ENCODE peak calls at places on chromosomes 2 and 18, in five cellular contexts. L is suprapubic skin, F is stomach, E is GM12878, H is A549. Y is an unnamed sample. For H3K4me1, the result is how much of the 10 kb centered on the place peaks cover.

GRCh38 chr2:56239030-56239429 is 55.2 kb downstream of the CCDC85A start:
- DNase-seq in L (no peak), F (no peak), E (no peak), H (no peak), Y (no peak)

GRCh38 chr2:29314816-29315571 is 199.8 kb downstream of the CLIP4 start:
- DNase-seq in L (no peak), F (peak), E (peak), H (no peak), Y (no peak)

GRCh38 chr2:169363570-169364150 is 1.3 kb upstream of the LRP2 start:
- DNase-seq in L (no peak), F (no peak), E (no peak), H (peak), Y (peak)

GRCh38 chr2:241809383-241810303 is 650 bp downstream of the NEU4 start:
- DNase-seq in L (no peak), F (no peak), E (no peak), H (no peak), Y (no peak)

GRCh38 chr18:23573948-23574431 is 12.3 kb downstream of the NPC1 start:
- DNase-seq in L (no peak), F (no peak), E (no peak), H (no peak), Y (no peak)

GRCh38 chr2:224910535-224910934 is 131.7 kb downstream of the DOCK10 start:
- DNase-seq in L (no peak), F (no peak), E (no peak), H (no peak), Y (no peak)

GRCh38 chr18:75249672-75250470 is 39.3 kb downstream of the TSHZ1 start:
- DNase-seq in L (no peak), F (no peak), E (no peak), H (no peak), Y (no peak)

GRCh38 chr2:161954103-161954502 is 119.9 kb downstream of the DPP4 start:
- DNase-seq in L (no peak), F (no peak), E (no peak), H (no peak), Y (no peak)

GRCh38 chr2:62149708-62150107 is 46.2 kb upstream of the B3GNT2 start:
- DNase-seq in L (no peak), F (no peak), E (no peak), H (peak), Y (no peak)

GRCh38 chr18:28193177-28193778 is 16.3 kb upstream of the CDH2 start:
- DNase-seq in L (no peak), F (no peak), E (no peak), H (no peak), Y (no peak)

GRCh38 chr2:12074126-12074883 is 327.9 kb downstream of the LPIN1 start:
- DNase-seq in L (no peak), F (no peak), E (peak), H (no peak), Y (no peak)

GRCh38 chr2:11326692-11327211 is 17.7 kb downstream of the ROCK2 start:
- DNase-seq in L (no peak), F (no peak), E (no peak), H (no peak), Y (no peak)

GRCh38 chr2:177026956-177027355 is 185.6 kb upstream of the HNRNPA3 start:
- DNase-seq in L (no peak), F (no peak), E (no peak), H (no peak), Y (no peak)

GRCh38 chr18:2893056-2893455 is 46.2 kb downstream of the EMILIN2 start:
- DNase-seq in L (no peak), F (no peak), E (no peak), H (no peak), Y (no peak)

GRCh38 chr18:2893676-2894075 is 46.9 kb downstream of the EMILIN2 start:
- DNase-seq in L (no peak), F (no peak), E (no peak), H (no peak), Y (no peak)

GRCh38 chr18:2894841-2895370 is 48.1 kb downstream of the EMILIN2 start:
- DNase-seq in L (no peak), F (no peak), E (no peak), H (no peak), Y (peak)

GRCh38 chr18:2895391-2895790 is 48.6 kb downstream of the EMILIN2 start:
- DNase-seq in L (no peak), F (no peak), E (no peak), H (no peak), Y (no peak)

GRCh38 chr18:2894131-2894840 is 47.5 kb downstream of the EMILIN2 start:
- DNase-seq in L (no peak), F (no peak), E (no peak), H (no peak), Y (peak)
- TF ChIP-seq EP300 in L (no peak), F (no peak), E (no peak), H (no peak), Y (no peak)

GRCh38 chr18:45654677-45655076 is 39.4 kb downstream of the SLC14A2 start:
- DNase-seq in L (no peak), F (no peak), E (no peak), H (no peak), Y (no peak)

GRCh38 chr18:45651269-45651668 is 36.0 kb downstream of the SLC14A2 start:
- DNase-seq in L (no peak), F (no peak), E (no peak), H (no peak), Y (no peak)

GRCh38 chr18:45650321-45650720 is 35.0 kb downstream of the SLC14A2 start:
- DNase-seq in L (no peak), F (no peak), E (no peak), H (no peak), Y (no peak)

GRCh38 chr18:45652303-45652702 is 37.0 kb downstream of the SLC14A2 start:
- DNase-seq in L (no peak), F (no peak), E (no peak), H (no peak), Y (no peak)

DNA sequence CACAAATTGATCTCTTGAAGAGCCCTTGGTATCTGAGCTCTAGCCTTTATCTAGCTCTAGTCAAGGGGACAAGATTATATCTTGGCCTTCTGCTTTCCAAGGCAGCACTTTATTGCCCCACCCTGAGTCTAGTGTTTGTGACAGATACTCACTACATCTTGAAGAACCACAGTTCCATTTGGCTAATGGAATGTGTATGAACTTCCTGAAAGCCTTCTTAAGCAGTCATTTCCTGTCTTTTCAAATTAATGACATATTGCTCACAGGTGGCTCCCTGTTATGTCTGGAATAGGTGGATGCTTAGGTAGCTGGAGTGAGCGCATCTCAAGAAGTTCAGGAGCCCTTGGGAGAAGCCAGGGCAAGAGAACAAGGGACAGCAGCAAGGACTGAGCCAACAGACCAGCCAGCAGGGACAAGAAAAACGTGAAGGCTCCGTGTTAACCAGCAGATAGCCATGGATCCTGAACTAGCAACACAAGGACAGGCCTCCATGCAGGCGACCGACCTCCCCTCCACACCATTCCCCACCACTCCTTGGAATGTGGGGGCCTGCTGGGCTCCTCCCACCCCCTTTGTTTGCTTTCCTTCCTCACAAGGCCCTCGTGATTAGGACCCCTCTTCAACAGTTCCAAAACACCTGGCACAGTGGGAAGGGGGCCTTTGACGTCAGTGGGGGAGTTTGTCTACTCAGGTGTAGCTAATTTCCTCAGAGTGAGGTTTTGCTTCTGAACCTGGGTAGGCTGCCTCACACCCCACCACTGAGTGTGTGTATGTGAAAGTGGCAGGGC is 37.6 kb downstream of the SLC14A2 start:
- DNase-seq in L (no peak), F (no peak), E (no peak), H (no peak), Y (no peak)
- H3K4me1 ChIP-seq in L (under half), F (under half), E (under half), H (under half), Y (under half)

GRCh38 chr2:144357623-144358400 is 162.1 kb downstream of the ZEB2 start:
- DNase-seq in L (no peak), F (no peak), E (peak), H (peak), Y (no peak)
- H3K27ac ChIP-seq in L (peak), F (no peak), E (peak), H (peak), Y (no peak)

GRCh38 chr2:237085261-237086221 is at the start of gene COPS8:
- DNase-seq in L (peak), F (peak), E (peak), H (peak), Y (peak)
- TF ChIP-seq EP300 in L (no peak), F (no peak), E (peak), H (no peak), Y (no peak)

GRCh38 chr2:233349005-233349998 is 5.0 kb upstream of the DGKD start:
- DNase-seq in L (no peak), F (peak), E (no peak), H (no peak), Y (no peak)

GRCh38 chr2:233351423-233351822 is 2.9 kb upstream of the DGKD start:
- DNase-seq in L (no peak), F (no peak), E (no peak), H (no peak), Y (no peak)

GRCh38 chr2:233353101-233353768 is 1.1 kb upstream of the DGKD start:
- DNase-seq in L (no peak), F (peak), E (no peak), H (no peak), Y (no peak)

GRCh38 chr2:233352141-233352842 is 2.0 kb upstream of the DGKD start:
- DNase-seq in L (no peak), F (no peak), E (no peak), H (no peak), Y (no peak)

DNA sequence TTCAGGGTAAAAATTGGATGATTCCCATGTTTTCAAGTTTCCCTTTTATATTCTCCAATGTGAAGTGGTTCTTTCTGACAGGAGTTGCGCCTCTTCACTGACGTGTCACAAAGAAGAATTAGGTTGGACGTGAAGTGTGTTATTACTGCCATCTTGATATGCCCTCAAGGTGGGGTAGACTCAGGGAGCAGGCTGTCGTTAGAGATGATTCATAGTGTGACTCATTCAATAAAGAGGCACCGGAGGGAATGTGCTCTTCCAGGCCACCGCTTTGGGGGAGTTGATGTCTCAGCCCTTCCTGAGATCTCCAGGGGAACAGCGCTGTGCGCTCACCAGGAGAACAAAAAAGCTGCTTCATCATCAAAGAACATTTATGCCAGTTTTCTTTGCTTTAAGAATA is 3.6 kb upstream of the DGKD start:
- DNase-seq in L (no peak), F (no peak), E (no peak), H (peak), Y (peak)
- H3K4me1 ChIP-seq in L (under half), F (half or more), E (under half), H (under half), Y (under half)

GRCh38 chr2:108611021-108611420 is 76.8 kb downstream of the LIMS1 start:
- DNase-seq in L (no peak), F (no peak), E (no peak), H (no peak), Y (no peak)

GRCh38 chr2:108612514-108613183 is 78.4 kb downstream of the LIMS1 start:
- DNase-seq in L (no peak), F (peak), E (peak), H (no peak), Y (peak)

GRCh38 chr2:108614043-108614435 is 79.8 kb downstream of the LIMS1 start:
- DNase-seq in L (no peak), F (no peak), E (no peak), H (no peak), Y (no peak)

GRCh38 chr2:108613261-108614042 is 79.2 kb downstream of the LIMS1 start:
- DNase-seq in L (no peak), F (no peak), E (no peak), H (no peak), Y (no peak)

GRCh38 chr2:108612153-108612513 is 77.9 kb downstream of the LIMS1 start:
- DNase-seq in L (no peak), F (no peak), E (peak), H (no peak), Y (peak)
- H3K27ac ChIP-seq in L (no peak), F (peak), E (peak), H (no peak), Y (peak)

GRCh38 chr2:74149570-74150319 is 2.0 kb upstream of the BOLA3 start:
- DNase-seq in L (no peak), F (no peak), E (no peak), H (no peak), Y (no peak)
- TF ChIP-seq EP300 in L (no peak), F (no peak), E (no peak), H (no peak), Y (no peak)

DNA sequence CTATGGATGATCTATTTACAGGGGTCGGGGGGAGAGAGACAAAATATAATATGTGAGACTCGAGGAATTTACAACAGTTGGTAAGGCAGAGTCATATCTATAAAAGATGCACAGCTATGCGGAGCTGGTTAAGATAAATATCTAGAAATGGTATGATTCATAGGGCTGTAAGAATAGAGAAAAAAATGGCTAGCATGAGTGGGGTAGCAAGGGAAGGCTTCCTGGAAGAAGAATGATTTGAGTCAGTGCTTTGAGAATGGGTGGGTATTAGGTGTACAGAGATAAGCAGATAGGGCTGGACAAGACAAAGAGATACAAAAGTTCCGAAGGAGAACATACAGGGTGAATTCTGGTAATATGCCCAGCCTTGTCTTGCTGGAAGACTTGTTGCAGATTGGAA is 291.5 kb upstream of the CCDC68 start:
- DNase-seq in L (no peak), F (no peak), E (no peak), H (no peak), Y (no peak)
- H3K4me1 ChIP-seq in L (under half), F (under half), E (half or more), H (under half), Y (under half)

DNA sequence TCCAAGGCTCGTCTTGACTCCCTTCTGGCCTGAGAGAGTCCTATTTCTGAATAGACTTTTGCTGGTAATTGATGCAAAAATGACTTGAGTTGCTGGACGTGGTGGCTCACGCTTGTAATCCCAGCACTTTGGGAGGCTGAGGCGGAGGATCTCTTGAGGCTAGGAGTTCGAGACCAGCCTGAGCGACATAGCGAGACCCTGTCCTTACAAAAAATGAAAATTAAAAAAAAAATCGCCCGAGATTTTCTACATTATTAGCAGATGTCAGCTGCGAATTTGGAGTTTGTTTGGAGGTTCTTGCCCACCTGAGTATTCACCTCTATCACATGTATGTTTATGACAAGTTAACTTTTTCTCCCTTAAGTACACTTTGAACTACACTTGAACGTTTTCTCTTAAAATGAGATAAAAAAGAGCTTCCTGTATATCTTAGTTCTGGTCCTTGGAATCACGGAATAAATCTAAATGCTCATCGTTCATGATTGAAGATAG is 471 bp upstream of the C2orf42 start:
- DNase-seq in L (no peak), F (no peak), E (no peak), H (no peak), Y (no peak)
- H3K27ac ChIP-seq in L (peak), F (peak), E (peak), H (peak), Y (peak)

Y was measured in upper lobe of left lung.